ENCODE peak calls at places on chromosomes 11 and 22, in six cellular contexts. T is kidney; Z is tibial artery; Y is psoas muscle; N is CD8-positive, alpha-beta T cell; R is left lung. K is an unnamed sample.

GRCh38 chr11:75078233-75078632 is 18.4 kb downstream of the OR2AT4 start:
- DNase-seq in T (no peak), Z (no peak), Y (no peak), N (no peak), R (no peak), K (no peak)

GRCh38 chr11:88103337-88104206 is 71.7 kb downstream of the RAB38 start:
- DNase-seq in T (no peak), Z (no peak), Y (no peak), N (no peak), R (peak; percentile 42), K (peak; percentile 1)

GRCh38 chr11:42244376-42244775 is 784.9 kb upstream of the LRRC4C start:
- DNase-seq in T (no peak), Z (no peak), Y (no peak), N (no peak), R (no peak), K (no peak)

GRCh38 chr11:128803440-128803839 is 63.7 kb downstream of the KCNJ1 start:
- DNase-seq in T (no peak), Z (no peak), Y (no peak), N (no peak), R (no peak), K (no peak)

GRCh38 chr22:40808018-40808841 is 10.9 kb downstream of the SLC25A17 start:
- DNase-seq in T (no peak), Z (no peak), Y (no peak), N (no peak), R (no peak), K (no peak)

GRCh38 chr22:44381761-44382454 is 69.2 kb upstream of the SHISAL1 start:
- DNase-seq in T (peak; percentile 51), Z (no peak), Y (peak; percentile 32), N (no peak), R (no peak), K (no peak)

GRCh38 chr22:22111983-22112382 is 129.4 kb upstream of the TOP3B start:
- DNase-seq in T (no peak), Z (no peak), Y (no peak), N (no peak), R (no peak), K (no peak)

GRCh38 chr11:75083217-75083605 is 13.5 kb downstream of the OR2AT4 start:
- DNase-seq in T (no peak), Z (no peak), Y (no peak), N (no peak), R (no peak), K (no peak)

GRCh38 chr11:36478700-36479329 is 31.3 kb downstream of the TRAF6 start:
- DNase-seq in T (no peak), Z (no peak), Y (no peak), N (no peak), R (no peak), K (peak; percentile 14)

GRCh38 chr11:114482114-114482513 is 42.8 kb downstream of the REXO2 start:
- DNase-seq in T (no peak), Z (no peak), Y (no peak), N (no peak), R (no peak), K (no peak)

GRCh38 chr11:30245621-30246020 is 14.8 kb downstream of the FSHB start:
- DNase-seq in T (no peak), Z (no peak), Y (no peak), N (no peak), R (no peak), K (no peak)

GRCh38 chr11:17633987-17634775 is 85.2 kb upstream of the MYOD1 start:
- DNase-seq in T (no peak), Z (no peak), Y (no peak), N (no peak), R (no peak), K (no peak)

GRCh38 chr22:36982136-36982535 is 37.1 kb downstream of the TST start:
- DNase-seq in T (no peak), Z (no peak), Y (no peak), N (no peak), R (no peak), K (no peak)

GRCh38 chr11:105151936-105152554 is 12.5 kb upstream of the CARD18 start:
- DNase-seq in T (no peak), Z (no peak), Y (no peak), N (no peak), R (no peak), K (no peak)

GRCh38 chr22:46175631-46176030 is 25.3 kb downstream of the PPARA start:
- DNase-seq in T (no peak), Z (no peak), Y (no peak), N (no peak), R (no peak), K (no peak)

GRCh38 chr11:767238-767637 is 10.0 kb downstream of the GATD1 start:
- DNase-seq in T (no peak), Z (no peak), Y (no peak), N (no peak), R (no peak), K (no peak)

GRCh38 chr11:65403607-65404121 is 17.2 kb downstream of the FRMD8 start:
- DNase-seq in T (no peak), Z (no peak), Y (no peak), N (no peak), R (no peak), K (no peak)

GRCh38 chr11:109034341-109034696 is 369.4 kb downstream of the DDX10 start:
- DNase-seq in T (no peak), Z (no peak), Y (no peak), N (no peak), R (no peak), K (no peak)

GRCh38 chr11:35049906-35050531 is 89.0 kb upstream of the CD44 start:
- DNase-seq in T (no peak), Z (no peak), Y (no peak), N (no peak), R (no peak), K (no peak)

GRCh38 chr22:44330727-44331660 is 18.2 kb upstream of the SHISAL1 start:
- DNase-seq in T (no peak), Z (no peak), Y (no peak), N (no peak), R (no peak), K (no peak)

GRCh38 chr11:62508336-62509058 is 38.1 kb downstream of the AHNAK start:
- DNase-seq in T (peak; percentile 93), Z (peak; percentile 92), Y (peak; percentile 88), N (no peak), R (peak; percentile 79), K (no peak)

GRCh38 chr11:113082501-113082900 is 121.3 kb downstream of the NCAM1 start:
- DNase-seq in T (no peak), Z (no peak), Y (no peak), N (no peak), R (no peak), K (no peak)

GRCh38 chr22:43436536-43437267 is 24.9 kb downstream of the MPPED1 start:
- DNase-seq in T (no peak), Z (peak; percentile 42), Y (no peak), N (no peak), R (no peak), K (no peak)

GRCh38 chr11:69299572-69299971 is 5.6 kb downstream of the MYEOV start:
- DNase-seq in T (peak; percentile 68), Z (no peak), Y (no peak), N (no peak), R (no peak), K (no peak)

GRCh38 chr11:69297225-69297925 is 3.4 kb downstream of the MYEOV start:
- DNase-seq in T (peak; percentile 98), Z (peak; percentile 96), Y (peak; percentile 94), N (peak; percentile 74), R (peak; percentile 93), K (peak; percentile 85)

GRCh38 chr11:69298778-69299461 is 5.0 kb downstream of the MYEOV start:
- DNase-seq in T (peak; percentile 75), Z (no peak), Y (no peak), N (no peak), R (no peak), K (no peak)

GRCh38 chr11:69296890-69297224 is 2.9 kb downstream of the MYEOV start:
- DNase-seq in T (no peak), Z (peak; percentile 77), Y (no peak), N (no peak), R (no peak), K (no peak)

DNA sequence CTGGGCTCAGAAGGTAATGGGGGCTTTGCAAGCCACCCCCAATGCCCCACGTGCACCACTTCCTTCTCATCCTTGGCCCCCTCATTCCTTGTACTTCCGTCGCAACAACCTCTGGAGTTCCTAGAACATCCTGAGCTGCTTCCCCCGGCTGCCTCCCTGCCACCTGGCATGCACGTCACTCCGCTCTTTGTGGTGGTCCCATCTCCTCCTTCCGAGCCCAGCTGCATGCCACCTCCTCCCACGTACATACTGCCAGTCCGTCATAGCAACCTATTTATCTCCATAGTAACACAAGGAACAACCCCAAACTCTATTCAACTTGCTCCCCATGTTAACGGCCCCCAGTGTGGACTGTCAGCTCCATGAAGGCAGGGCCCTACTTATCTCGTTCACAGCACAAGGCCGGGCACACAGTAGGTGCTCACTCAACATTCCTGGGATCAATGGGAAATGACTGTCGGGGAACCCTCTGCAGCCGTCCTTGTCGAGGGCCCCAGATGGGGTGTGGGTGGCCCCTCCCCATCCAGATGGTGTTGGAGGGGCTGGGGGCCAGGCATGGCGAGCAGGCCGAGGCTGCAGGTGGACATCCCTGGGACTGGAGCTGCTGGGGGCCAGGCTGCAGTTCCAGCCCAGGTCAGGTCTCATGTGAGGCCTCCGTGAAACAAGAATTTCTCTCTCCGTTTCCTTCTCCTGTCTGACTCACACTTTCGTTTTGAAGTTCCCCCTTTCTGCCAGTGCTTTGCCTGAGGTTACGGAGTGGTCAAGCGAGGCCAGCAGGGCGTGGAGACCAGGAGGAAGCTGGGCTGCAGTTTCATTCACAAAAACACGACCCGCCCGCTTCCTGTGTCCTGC is 4.2 kb downstream of the MYEOV start:
- DNase-seq in T (peak; percentile 96), Z (peak; percentile 87), Y (peak; percentile 87), N (no peak), R (peak; percentile 90), K (peak; percentile 77)
- H3K4me3 ChIP-seq in T (peak overlapping the region; percentile 19), Z (peak overlapping the region; percentile 28), Y (peak overlapping the region; percentile 45), N (peak overlapping the region; percentile 21), R (peak overlapping the region; percentile 25), K (peak overlapping the region; percentile 52)

GRCh38 chr22:20404881-20405280 is 10.9 kb downstream of the ZNF74 start:
- DNase-seq in T (no peak), Z (peak; percentile 7), Y (no peak), N (no peak), R (no peak), K (no peak)
- H3K36me3 ChIP-seq in T (peaks cover 6% of the 10 kb centered on the region), Z (peaks cover 52% of the 10 kb centered on the region), Y (peaks cover 49% of the 10 kb centered on the region), N (peaks cover 14% of the 10 kb centered on the region), R (peaks cover 40% of the 10 kb centered on the region), K (peaks cover 12% of the 10 kb centered on the region)

GRCh38 chr11:10455637-10456487 is 798 bp downstream of the AMPD3 start:
- DNase-seq in T (no peak), Z (no peak), Y (peak; percentile 80), N (peak; percentile 54), R (peak; percentile 70), K (peak; percentile 67)

GRCh38 chr11:10454506-10454901 is 560 bp upstream of the AMPD3 start:
- DNase-seq in T (no peak), Z (no peak), Y (no peak), N (no peak), R (no peak), K (no peak)

GRCh38 chr11:10454902-10455631 is at the start of gene AMPD3:
- DNase-seq in T (no peak), Z (no peak), Y (peak; percentile 88), N (no peak), R (no peak), K (no peak)

GRCh38 chr11:10457901-10458300 is 2.8 kb downstream of the AMPD3 start:
- DNase-seq in T (no peak), Z (no peak), Y (no peak), N (no peak), R (no peak), K (no peak)

GRCh38 chr11:10456519-10456918 is 1.5 kb downstream of the AMPD3 start:
- DNase-seq in T (no peak), Z (no peak), Y (no peak), N (no peak), R (no peak), K (no peak)
- H3K4me3 ChIP-seq in T (peak overlapping the region; percentile 38), Z (peak overlapping the region; percentile 23), Y (peak overlapping the region; percentile 75), N (peak overlapping the region; percentile 52), R (peak overlapping the region; percentile 48), K (peak overlapping the region; percentile 71)

GRCh38 chr22:39315389-39315788 is 4.0 kb downstream of the RPL3 start:
- DNase-seq in T (no peak), Z (no peak), Y (no peak), N (no peak), R (no peak), K (peak; percentile 35)
- H3K36me3 ChIP-seq in T (peaks cover 48% of the 10 kb centered on the region), Z (peaks cover 70% of the 10 kb centered on the region), Y (peaks cover 72% of the 10 kb centered on the region), N (peaks cover 69% of the 10 kb centered on the region), R (peaks cover 77% of the 10 kb centered on the region), K (peaks cover 72% of the 10 kb centered on the region)

K was measured in CD8-positive, alpha-beta memory T cell.